ENCODE peak calls at places on chromosomes 1 and 21, in four cellular contexts. One of them, this sample, is unnamed.

GRCh38 chr1:56837244-56837926 is 17.2 kb upstream of the C8A start:
- DNase-seq in HL-60: no peak
- DNase-seq in IMR-90: no peak
- DNase-seq in neural progenitor cell: peak; percentile 56
- DNase-seq in this sample: no peak

GRCh38 chr21:36487641-36488307 is 7.9 kb upstream of the CLDN14 start:
- DNase-seq in HL-60: peak; percentile 63
- DNase-seq in IMR-90: peak; percentile 64
- DNase-seq in neural progenitor cell: no peak
- DNase-seq in this sample: no peak

GRCh38 chr21:36155603-36156338 is 853 bp upstream of the DOP1B start:
- DNase-seq in HL-60: no peak
- DNase-seq in IMR-90: no peak
- DNase-seq in neural progenitor cell: peak; percentile 6
- DNase-seq in this sample: peak; percentile 49

GRCh38 chr1:212290608-212291007 is 5.4 kb downstream of the PPP2R5A start:
- DNase-seq in HL-60: no peak
- DNase-seq in IMR-90: peak; percentile 43
- DNase-seq in neural progenitor cell: no peak
- DNase-seq in this sample: no peak

GRCh38 chr1:219792337-219793021 is 135.9 kb downstream of the SLC30A10 start:
- DNase-seq in HL-60: no peak
- DNase-seq in IMR-90: peak; percentile 75
- DNase-seq in neural progenitor cell: no peak
- DNase-seq in this sample: no peak

GRCh38 chr21:27513016-27513415 is 546.1 kb upstream of the ADAMTS5 start:
- DNase-seq in HL-60: no peak
- DNase-seq in IMR-90: no peak
- DNase-seq in neural progenitor cell: no peak
- DNase-seq in this sample: no peak

GRCh38 chr1:170461362-170461761 is 70.6 kb upstream of the GORAB start:
- DNase-seq in HL-60: no peak
- DNase-seq in IMR-90: peak; percentile 30
- DNase-seq in neural progenitor cell: no peak
- DNase-seq in this sample: no peak

GRCh38 chr1:188986751-188987417 is 1490.8 kb downstream of the BRINP3 start:
- DNase-seq in HL-60: no peak
- DNase-seq in IMR-90: no peak
- DNase-seq in neural progenitor cell: peak; percentile 73
- DNase-seq in this sample: no peak

GRCh38 chr1:211257831-211258225 is 1.3 kb upstream of the RCOR3 start:
- DNase-seq in HL-60: no peak
- DNase-seq in IMR-90: peak; percentile 38
- DNase-seq in neural progenitor cell: no peak
- DNase-seq in this sample: no peak

GRCh38 chr1:176656257-176656995 is 193.5 kb downstream of the PAPPA2 start:
- DNase-seq in HL-60: no peak
- DNase-seq in IMR-90: peak; percentile 67
- DNase-seq in neural progenitor cell: peak; percentile 52
- DNase-seq in this sample: no peak

GRCh38 chr1:206469933-206470691 is at the start of gene IKBKE:
- DNase-seq in HL-60: peak; percentile 91
- DNase-seq in IMR-90: peak; percentile 73
- DNase-seq in neural progenitor cell: peak; percentile 58
- DNase-seq in this sample: peak; percentile 81

GRCh38 chr1:240000634-240001033 is 91.0 kb upstream of the FMN2 start:
- DNase-seq in HL-60: no peak
- DNase-seq in IMR-90: peak; percentile 82
- DNase-seq in neural progenitor cell: no peak
- DNase-seq in this sample: no peak

GRCh38 chr1:169491845-169492281 is 6.1 kb upstream of the SLC19A2 start:
- DNase-seq in HL-60: no peak
- DNase-seq in IMR-90: peak; percentile 25
- DNase-seq in neural progenitor cell: no peak
- DNase-seq in this sample: no peak

GRCh38 chr1:234355782-234356510 is 17.3 kb upstream of the COA6 start:
- DNase-seq in HL-60: no peak
- DNase-seq in IMR-90: no peak
- DNase-seq in neural progenitor cell: no peak
- DNase-seq in this sample: no peak

GRCh38 chr1:242723044-242723742 is 198.7 kb upstream of the PLD5 start:
- DNase-seq in HL-60: no peak
- DNase-seq in IMR-90: no peak
- DNase-seq in neural progenitor cell: peak; percentile 7
- DNase-seq in this sample: no peak

GRCh38 chr21:31630062-31630711 is 29.3 kb upstream of the SOD1 start:
- DNase-seq in HL-60: no peak
- DNase-seq in IMR-90: peak; percentile 93
- DNase-seq in neural progenitor cell: no peak
- DNase-seq in this sample: no peak

GRCh38 chr1:202165267-202165941 is 5.0 kb upstream of the PTPN7 start:
- DNase-seq in HL-60: no peak
- DNase-seq in IMR-90: no peak
- DNase-seq in neural progenitor cell: no peak
- DNase-seq in this sample: peak; percentile 43

GRCh38 chr1:26483980-26484379 is 11.7 kb downstream of the HMGN2 start:
- DNase-seq in HL-60: no peak
- DNase-seq in IMR-90: peak; percentile 54
- DNase-seq in neural progenitor cell: no peak
- DNase-seq in this sample: no peak

GRCh38 chr1:50183734-50184133 is 75.0 kb downstream of the ELAVL4 start:
- DNase-seq in HL-60: no peak
- DNase-seq in IMR-90: no peak
- DNase-seq in neural progenitor cell: no peak
- DNase-seq in this sample: no peak

GRCh38 chr1:204875255-204875654 is 4.6 kb downstream of the NFASC start:
- DNase-seq in HL-60: no peak
- DNase-seq in IMR-90: no peak
- DNase-seq in neural progenitor cell: no peak
- DNase-seq in this sample: no peak

GRCh38 chr1:206503591-206504362 is 3.6 kb upstream of the RASSF5 start:
- DNase-seq in HL-60: peak; percentile 81
- DNase-seq in IMR-90: peak; percentile 98
- DNase-seq in neural progenitor cell: no peak
- DNase-seq in this sample: no peak

GRCh38 chr1:233087001-233087881 is 136.8 kb downstream of the NTPCR start:
- DNase-seq in HL-60: no peak
- DNase-seq in IMR-90: no peak
- DNase-seq in neural progenitor cell: peak; percentile 42
- DNase-seq in this sample: no peak

GRCh38 chr1:14366361-14367018 is 232.0 kb upstream of the KAZN start:
- DNase-seq in HL-60: no peak
- DNase-seq in IMR-90: no peak
- DNase-seq in neural progenitor cell: peak; percentile 60
- DNase-seq in this sample: peak; percentile 53

DNA sequence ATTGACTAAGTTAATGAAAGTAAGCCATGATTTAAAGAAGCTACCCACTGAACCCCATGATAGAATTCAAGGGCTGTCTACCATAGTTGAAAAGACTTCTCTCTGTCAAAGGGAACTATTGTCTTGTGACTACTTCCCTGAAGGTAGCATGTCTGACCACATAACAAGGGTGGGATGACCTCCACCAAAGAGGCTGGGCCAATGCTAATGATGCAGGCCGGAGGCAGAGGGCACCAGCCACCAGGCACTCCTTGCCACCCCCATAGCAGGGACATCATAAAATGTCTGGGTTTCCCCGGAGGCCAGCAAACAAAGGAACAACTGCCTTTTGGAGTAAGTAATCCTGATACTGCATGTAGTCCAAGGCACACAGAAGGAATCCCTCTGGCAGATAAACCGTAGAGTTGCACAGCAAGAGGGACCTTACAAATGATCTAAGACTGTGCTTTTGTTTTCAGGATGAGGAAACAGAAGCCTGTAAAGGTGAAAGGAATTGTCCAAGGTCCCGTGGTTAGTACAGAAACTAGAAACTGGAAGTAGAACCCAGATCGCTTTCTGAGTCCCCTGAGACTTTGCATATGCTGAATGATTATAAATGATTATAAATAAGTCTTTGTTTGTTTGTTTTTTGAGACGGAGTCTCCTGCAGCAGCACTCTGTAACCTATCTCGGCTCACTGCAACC is 33.5 kb upstream of the ITPKB start:
- DNase-seq in HL-60: no peak
- DNase-seq in IMR-90: no peak
- DNase-seq in neural progenitor cell: no peak
- DNase-seq in this sample: no peak
- H3K4me3 ChIP-seq in HL-60: no peak overlapping the region
- H3K4me3 ChIP-seq in IMR-90: no peak overlapping the region
- H3K4me3 ChIP-seq in neural progenitor cell: no peak overlapping the region
- H3K4me3 ChIP-seq in this sample: no peak overlapping the region

DNA sequence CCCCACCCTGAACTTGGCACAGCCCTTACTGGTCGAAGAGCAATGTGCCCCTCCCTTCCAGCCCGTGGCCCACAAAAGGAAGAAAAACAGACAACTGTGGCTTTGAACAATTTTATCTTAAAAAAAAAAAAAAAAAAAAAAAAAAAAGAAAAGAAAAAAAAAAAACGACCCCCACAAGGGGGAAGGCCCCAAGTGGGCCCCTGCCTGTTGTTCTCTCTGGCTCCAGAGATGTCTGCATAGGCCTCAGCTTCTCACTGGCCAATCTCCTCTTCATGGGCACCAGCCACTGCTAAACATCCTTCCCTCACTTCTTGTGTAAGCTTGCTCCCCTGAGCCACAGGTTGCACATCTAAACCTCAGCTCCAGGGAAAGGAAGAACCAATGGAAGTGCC is 386 bp upstream of the TSTD1 start:
- DNase-seq in HL-60: no peak
- DNase-seq in IMR-90: no peak
- DNase-seq in neural progenitor cell: no peak
- DNase-seq in this sample: no peak
- H3K4me3 ChIP-seq in HL-60: peak overlapping the region; percentile 56
- H3K4me3 ChIP-seq in IMR-90: no peak overlapping the region
- H3K4me3 ChIP-seq in neural progenitor cell: peak overlapping the region; percentile 84
- H3K4me3 ChIP-seq in this sample: peak overlapping the region; percentile 98

GRCh38 chr1:173863224-173864151 is 4.3 kb downstream of the GAS5 start:
- DNase-seq in HL-60: no peak
- DNase-seq in IMR-90: no peak
- DNase-seq in neural progenitor cell: no peak
- DNase-seq in this sample: no peak
- H3K4me3 ChIP-seq in HL-60: no peak overlapping the region
- H3K4me3 ChIP-seq in IMR-90: no peak overlapping the region
- H3K4me3 ChIP-seq in neural progenitor cell: no peak overlapping the region
- H3K4me3 ChIP-seq in this sample: peak overlapping the region; percentile 90

GRCh38 chr1:55287732-55288131 is 72.6 kb upstream of the USP24 start:
- DNase-seq in HL-60: no peak
- DNase-seq in IMR-90: no peak
- DNase-seq in neural progenitor cell: no peak
- DNase-seq in this sample: no peak
- H3K4me3 ChIP-seq in HL-60: no peak overlapping the region
- H3K4me3 ChIP-seq in IMR-90: no peak overlapping the region
- H3K4me3 ChIP-seq in neural progenitor cell: no peak overlapping the region
- H3K4me3 ChIP-seq in this sample: no peak overlapping the region

DNA sequence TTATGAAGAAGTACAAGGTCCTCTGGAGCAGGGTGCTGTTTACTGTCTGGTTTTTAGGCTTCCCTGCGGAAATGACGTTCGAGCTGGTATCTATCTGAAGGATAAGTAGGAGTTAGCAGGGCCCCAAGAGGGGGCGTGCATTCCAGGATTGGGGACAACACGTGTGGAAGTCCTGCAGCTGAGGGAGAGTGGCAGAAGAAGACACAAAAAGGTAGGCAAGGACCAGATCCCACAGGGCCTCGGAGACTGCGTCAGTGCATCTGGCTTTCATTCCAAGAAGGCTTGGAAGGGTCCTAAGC is 5.9 kb downstream of the RIMS3 start:
- DNase-seq in HL-60: no peak
- DNase-seq in IMR-90: no peak
- DNase-seq in neural progenitor cell: no peak
- DNase-seq in this sample: no peak
- H3K4me3 ChIP-seq in HL-60: no peak overlapping the region
- H3K4me3 ChIP-seq in IMR-90: no peak overlapping the region
- H3K4me3 ChIP-seq in neural progenitor cell: no peak overlapping the region
- H3K4me3 ChIP-seq in this sample: no peak overlapping the region

GRCh38 chr1:244350027-244350426 is 101.7 kb downstream of the ADSS2 start:
- DNase-seq in HL-60: no peak
- DNase-seq in IMR-90: no peak
- DNase-seq in neural progenitor cell: no peak
- DNase-seq in this sample: no peak

GRCh38 chr1:244347942-244348341 is 103.8 kb downstream of the ADSS2 start:
- DNase-seq in HL-60: no peak
- DNase-seq in IMR-90: peak; percentile 33
- DNase-seq in neural progenitor cell: no peak
- DNase-seq in this sample: no peak

GRCh38 chr1:244346972-244347618 is 104.6 kb downstream of the ADSS2 start:
- DNase-seq in HL-60: no peak
- DNase-seq in IMR-90: no peak
- DNase-seq in neural progenitor cell: no peak
- DNase-seq in this sample: no peak

GRCh38 chr1:244349103-244349531 is 102.6 kb downstream of the ADSS2 start:
- DNase-seq in HL-60: no peak
- DNase-seq in IMR-90: peak; percentile 91
- DNase-seq in neural progenitor cell: no peak
- DNase-seq in this sample: no peak

GRCh38 chr1:244349581-244350001 is 102.1 kb downstream of the ADSS2 start:
- DNase-seq in HL-60: no peak
- DNase-seq in IMR-90: peak; percentile 31
- DNase-seq in neural progenitor cell: no peak
- DNase-seq in this sample: no peak
- H3K4me3 ChIP-seq in HL-60: no peak overlapping the region
- H3K4me3 ChIP-seq in IMR-90: no peak overlapping the region
- H3K4me3 ChIP-seq in neural progenitor cell: no peak overlapping the region
- H3K4me3 ChIP-seq in this sample: no peak overlapping the region

GRCh38 chr1:21344750-21345443 is 54.6 kb upstream of the ECE1 start:
- DNase-seq in HL-60: no peak
- DNase-seq in IMR-90: no peak
- DNase-seq in neural progenitor cell: peak; percentile 48
- DNase-seq in this sample: peak; percentile 45
- H3K4me3 ChIP-seq in HL-60: peak overlapping the region; percentile 30
- H3K4me3 ChIP-seq in IMR-90: peak overlapping the region; percentile 92
- H3K4me3 ChIP-seq in neural progenitor cell: peak overlapping the region; percentile 71
- H3K4me3 ChIP-seq in this sample: peak overlapping the region; percentile 87